ENCODE peak calls at places on chromosomes 7 and 10, in six cellular contexts. D, Q, L, J, T and C are unnamed samples.

GRCh38 chr7:126803060-126803665 is 449.6 kb downstream of the GRM8 start:
- DNase-seq in L (peak), Q (peak), D (peak), T (peak), J (peak), C (peak)

GRCh38 chr10:124403548-124403947 is 15.2 kb downstream of the OAT start:
- DNase-seq in Q (peak), T (peak), L (peak), D (peak), J (peak), C (no peak)

GRCh38 chr7:75711634-75712494 is 26.9 kb downstream of the HIP1 start:
- DNase-seq in L (no peak), D (no peak), T (no peak), Q (no peak), J (no peak), C (no peak)

GRCh38 chr7:43463401-43463980 is 119.4 kb upstream of the STK17A start:
- DNase-seq in L (no peak), J (no peak), T (no peak), D (no peak), Q (no peak), C (no peak)

GRCh38 chr7:107746006-107746405 is 2.1 kb downstream of the CBLL1 start:
- DNase-seq in D (no peak), T (no peak), J (no peak), L (no peak), Q (no peak), C (no peak)

GRCh38 chr7:95012001-95012400 is 104.6 kb downstream of the PPP1R9A start:
- DNase-seq in Q (no peak), T (no peak), J (no peak), L (no peak), D (no peak), C (no peak)

GRCh38 chr7:11593322-11593721 is 238.7 kb downstream of the THSD7A start:
- DNase-seq in D (no peak), T (no peak), L (no peak), Q (no peak), J (no peak), C (no peak)

GRCh38 chr7:150451097-150451793 is 815 bp downstream of the GIMAP8 start:
- DNase-seq in T (no peak), L (no peak), D (peak), J (peak), Q (no peak), C (no peak)

GRCh38 chr7:99456288-99456687 is 9.7 kb downstream of the ATP5MF start:
- DNase-seq in J (no peak), Q (no peak), L (no peak), D (no peak), T (no peak), C (no peak)

GRCh38 chr10:125084191-125085186 is 75.9 kb downstream of the CTBP2 start:
- DNase-seq in D (no peak), J (no peak), T (peak), L (peak), Q (peak), C (no peak)

GRCh38 chr7:15305002-15305600 is 256.7 kb downstream of the AGMO start:
- DNase-seq in T (peak), D (no peak), L (no peak), Q (peak), J (no peak), C (no peak)

GRCh38 chr7:42197391-42197790 is 39.6 kb downstream of the GLI3 start:
- DNase-seq in Q (no peak), D (no peak), L (no peak), T (no peak), J (no peak), C (no peak)

GRCh38 chr7:55342216-55342871 is 22.8 kb upstream of the LANCL2 start:
- DNase-seq in Q (no peak), J (no peak), L (no peak), D (no peak), T (no peak), C (no peak)

GRCh38 chr7:106620034-106620433 is 40.9 kb downstream of the CCDC71L start:
- DNase-seq in Q (no peak), L (no peak), D (no peak), J (no peak), T (no peak), C (no peak)

GRCh38 chr10:35348609-35349388 is 12.5 kb downstream of the CCNY start:
- DNase-seq in L (no peak), D (no peak), Q (no peak), T (peak), J (no peak), C (no peak)

GRCh38 chr7:75958802-75959543 is 35.4 kb downstream of the TMEM120A start:
- DNase-seq in D (no peak), J (no peak), Q (no peak), T (peak), L (no peak), C (no peak)

GRCh38 chr7:117871401-117871777 is 1.9 kb downstream of the CTTNBP2 start:
- DNase-seq in D (no peak), Q (no peak), J (no peak), L (no peak), T (no peak), C (no peak)

GRCh38 chr7:37119296-37119695 is 329.4 kb downstream of the ELMO1 start:
- DNase-seq in T (no peak), J (no peak), D (no peak), L (no peak), Q (no peak), C (no peak)

GRCh38 chr7:158650821-158651225 is 53.8 kb downstream of the NCAPG2 start:
- DNase-seq in L (no peak), Q (no peak), J (no peak), D (no peak), T (no peak), C (no peak)

GRCh38 chr10:9289811-9290210 is 1235.3 kb downstream of the GATA3 start:
- DNase-seq in T (no peak), D (no peak), L (no peak), Q (no peak), J (no peak), C (no peak)

GRCh38 chr7:33351709-33352108 is 222.3 kb downstream of the BBS9 start:
- DNase-seq in J (no peak), D (no peak), T (no peak), Q (no peak), L (peak), C (no peak)

GRCh38 chr10:126508535-126509040 is 120.3 kb upstream of the ADAM12 start:
- DNase-seq in T (no peak), L (no peak), J (no peak), D (no peak), Q (no peak), C (no peak)

GRCh38 chr10:84156768-84157167 is 16.8 kb upstream of the GPR15LG start:
- DNase-seq in L (no peak), D (no peak), Q (no peak), J (no peak), T (no peak), C (no peak)

GRCh38 chr10:126221874-126222273 is 166.4 kb downstream of the ADAM12 start:
- DNase-seq in J (no peak), L (no peak), D (no peak), T (no peak), Q (no peak), C (no peak)

GRCh38 chr7:75892634-75893272 is 13.9 kb downstream of the RHBDD2 start:
- DNase-seq in L (no peak), Q (peak), J (no peak), D (no peak), T (no peak), C (no peak)

GRCh38 chr10:25849971-25850370 is 84.1 kb upstream of the MYO3A start:
- DNase-seq in T (no peak), D (no peak), Q (no peak), L (no peak), J (no peak), C (no peak)

GRCh38 chr10:25851548-25851947 is 82.5 kb upstream of the MYO3A start:
- DNase-seq in J (no peak), L (no peak), Q (no peak), D (no peak), T (no peak), C (no peak)

GRCh38 chr10:25858076-25858475 is 76.0 kb upstream of the MYO3A start:
- DNase-seq in D (no peak), T (no peak), L (no peak), J (no peak), Q (no peak), C (no peak)

GRCh38 chr10:25849268-25849667 is 84.8 kb upstream of the MYO3A start:
- DNase-seq in Q (no peak), T (no peak), D (no peak), L (no peak), J (no peak), C (no peak)

DNA sequence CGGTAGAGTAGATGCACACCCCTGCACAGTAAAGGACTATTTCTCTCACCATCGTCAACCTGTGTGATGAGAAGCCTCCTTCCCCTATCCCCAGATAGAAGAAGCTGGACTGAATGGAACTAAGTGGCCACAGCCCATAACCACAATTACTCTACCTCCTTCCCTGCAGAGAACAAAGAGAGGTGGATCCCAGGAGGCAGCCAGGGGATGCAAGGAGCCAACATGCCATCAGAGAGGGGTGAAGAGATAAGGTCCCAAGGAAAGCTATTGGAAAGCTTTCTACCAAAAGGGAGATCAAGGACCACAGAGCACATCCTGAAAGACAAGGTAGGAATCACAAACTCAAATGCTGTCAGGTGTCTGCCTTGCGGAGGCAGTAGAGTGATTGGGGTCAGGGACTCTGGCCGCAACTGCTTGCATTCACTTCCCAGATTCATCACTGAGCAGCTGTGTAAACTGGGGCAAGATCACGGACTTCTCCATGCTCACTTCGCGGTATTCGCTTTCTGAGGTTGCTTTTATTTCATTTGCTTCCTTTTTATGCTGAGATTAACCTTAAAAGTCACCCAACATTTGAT is 81.6 kb upstream of the MYO3A start:
- DNase-seq in T (no peak), Q (no peak), L (no peak), J (no peak), D (no peak), C (no peak)
- TF ChIP-seq TAF1 in T (no peak), Q (no peak), L (no peak), J (no peak), D (no peak), C (no peak)

GRCh38 chr7:130970196-130970595 is 236.2 kb upstream of the KLF14 start:
- DNase-seq in D (no peak), L (no peak), Q (no peak), T (no peak), J (no peak), C (no peak)
- TF ChIP-seq POLR2A in D (no peak), L (no peak), Q (no peak), T (no peak), J (no peak), C (no peak)

GRCh38 chr10:14608381-14609001 is 166.2 kb downstream of the FAM107B start:
- DNase-seq in T (peak), D (peak), Q (no peak), L (no peak), J (no peak), C (no peak)

GRCh38 chr10:14606633-14607032 is 168.1 kb downstream of the FAM107B start:
- DNase-seq in D (no peak), J (no peak), L (no peak), T (no peak), Q (no peak), C (no peak)

GRCh38 chr10:14611971-14612693 is 162.6 kb downstream of the FAM107B start:
- DNase-seq in J (no peak), L (no peak), T (peak), Q (no peak), D (no peak), C (no peak)

GRCh38 chr10:14605231-14605925 is 169.3 kb downstream of the FAM107B start:
- DNase-seq in T (peak), L (no peak), J (peak), Q (no peak), D (no peak), C (no peak)

GRCh38 chr10:14609178-14609577 is 165.5 kb downstream of the FAM107B start:
- DNase-seq in L (no peak), Q (no peak), J (no peak), T (no peak), D (no peak), C (no peak)
- TF ChIP-seq TAF1 in L (no peak), Q (no peak), J (no peak), T (no peak), D (no peak), C (no peak)

DNA sequence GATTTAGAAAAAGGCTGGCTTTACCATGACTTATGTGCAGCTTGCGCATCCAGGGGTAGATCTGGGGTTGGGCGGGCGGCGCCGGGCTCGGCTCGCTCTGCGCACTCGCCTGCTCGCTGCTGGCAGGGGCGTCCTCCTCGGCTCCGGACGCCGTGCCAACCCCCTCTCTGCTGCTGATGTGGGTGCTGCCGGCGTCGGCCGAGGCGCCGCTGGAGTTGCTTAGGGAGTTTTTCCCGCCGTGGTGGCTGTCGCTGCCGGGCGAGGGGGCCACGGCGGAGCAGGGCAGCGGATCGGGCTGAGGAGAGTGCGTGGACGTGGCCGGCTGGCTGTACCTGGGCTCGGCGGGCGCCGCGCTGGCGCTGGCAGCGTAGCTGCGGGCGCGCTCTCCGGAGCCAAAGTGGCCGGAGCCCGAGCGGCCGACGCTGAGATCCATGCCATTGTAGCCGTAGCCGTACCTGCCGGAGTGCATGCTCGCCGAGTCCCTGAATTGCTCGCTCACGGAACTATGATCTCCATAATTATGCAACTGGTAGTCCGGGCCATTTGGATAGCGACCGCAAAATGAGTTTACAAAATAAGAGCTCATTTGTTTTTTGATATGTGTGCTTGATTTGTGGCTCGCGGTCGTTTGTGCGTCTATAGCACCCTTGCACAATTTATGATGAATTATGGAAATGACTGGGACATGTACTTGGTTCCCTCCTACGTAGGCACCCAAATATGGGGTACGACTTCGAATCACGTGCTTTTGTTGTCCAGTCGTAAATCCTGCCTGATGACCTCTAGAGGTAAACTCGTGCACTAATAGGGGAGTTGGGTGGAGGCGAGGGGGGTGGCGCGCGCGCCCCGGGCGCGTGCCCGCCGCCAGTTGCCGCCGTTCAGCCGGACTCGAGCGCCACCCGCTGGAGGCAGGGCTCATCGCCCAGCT is at the start of gene HOXA5:
- DNase-seq in D (no peak), L (peak), Q (no peak), J (no peak), T (peak), C (no peak)
- TF ChIP-seq POLR2A in D (no peak), L (no peak), Q (no peak), J (no peak), T (peak), C (no peak)

DNA sequence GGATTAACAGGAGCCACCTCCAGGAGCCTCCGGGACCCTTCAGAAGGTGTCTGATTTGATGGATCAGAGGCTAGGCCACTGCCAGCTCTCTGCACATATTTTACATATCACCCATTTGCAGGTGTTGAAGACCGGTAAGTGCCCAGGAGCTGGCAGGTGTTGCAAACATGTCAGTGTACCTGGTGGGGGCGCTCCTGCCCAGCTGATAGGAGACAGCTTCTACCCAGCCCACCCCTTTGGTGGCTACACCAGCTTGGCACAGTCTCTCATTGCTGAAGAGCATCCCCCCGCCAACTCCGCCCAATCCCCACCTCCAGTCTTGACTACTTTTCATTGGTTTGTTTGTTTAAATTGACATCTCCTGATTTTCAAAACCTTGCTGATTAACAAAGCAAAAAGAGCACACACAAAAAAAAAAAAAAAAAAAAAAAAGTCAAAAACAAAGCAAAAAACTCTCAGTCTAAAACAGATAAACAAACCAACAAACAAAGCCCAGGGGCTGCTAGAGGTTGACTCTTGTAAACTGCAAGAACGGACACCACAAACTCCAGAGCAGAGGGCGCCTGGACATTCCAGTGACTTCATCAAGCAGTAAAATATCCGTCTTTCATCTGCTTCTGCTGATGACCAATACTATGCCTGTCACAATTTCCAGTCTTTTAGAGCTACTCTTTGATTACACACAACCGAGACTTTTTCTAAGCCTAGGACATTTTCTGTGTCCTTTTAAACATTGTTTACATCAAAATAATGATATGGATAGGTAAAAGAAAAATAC is 275.3 kb downstream of the NRG3 start:
- DNase-seq in Q (no peak), L (peak), J (no peak), T (no peak), D (no peak), C (no peak)
- TF ChIP-seq TAF1 in Q (no peak), L (no peak), J (no peak), T (no peak), D (no peak), C (no peak)

GRCh38 chr10:45596556-45596955 is 76.0 kb downstream of the ZFAND4 start:
- DNase-seq in D (no peak), L (no peak), Q (no peak), T (no peak), J (no peak), C (no peak)

GRCh38 chr10:45592926-45593325 is 79.6 kb downstream of the ZFAND4 start:
- DNase-seq in L (no peak), Q (no peak), D (no peak), J (no peak), T (no peak), C (no peak)

GRCh38 chr10:45592432-45592831 is 80.1 kb downstream of the ZFAND4 start:
- DNase-seq in Q (no peak), J (no peak), L (no peak), D (no peak), T (no peak), C (no peak)

GRCh38 chr10:45593938-45594275 is 78.7 kb downstream of the ZFAND4 start:
- DNase-seq in J (no peak), D (no peak), T (no peak), L (no peak), Q (no peak), C (no peak)

DNA sequence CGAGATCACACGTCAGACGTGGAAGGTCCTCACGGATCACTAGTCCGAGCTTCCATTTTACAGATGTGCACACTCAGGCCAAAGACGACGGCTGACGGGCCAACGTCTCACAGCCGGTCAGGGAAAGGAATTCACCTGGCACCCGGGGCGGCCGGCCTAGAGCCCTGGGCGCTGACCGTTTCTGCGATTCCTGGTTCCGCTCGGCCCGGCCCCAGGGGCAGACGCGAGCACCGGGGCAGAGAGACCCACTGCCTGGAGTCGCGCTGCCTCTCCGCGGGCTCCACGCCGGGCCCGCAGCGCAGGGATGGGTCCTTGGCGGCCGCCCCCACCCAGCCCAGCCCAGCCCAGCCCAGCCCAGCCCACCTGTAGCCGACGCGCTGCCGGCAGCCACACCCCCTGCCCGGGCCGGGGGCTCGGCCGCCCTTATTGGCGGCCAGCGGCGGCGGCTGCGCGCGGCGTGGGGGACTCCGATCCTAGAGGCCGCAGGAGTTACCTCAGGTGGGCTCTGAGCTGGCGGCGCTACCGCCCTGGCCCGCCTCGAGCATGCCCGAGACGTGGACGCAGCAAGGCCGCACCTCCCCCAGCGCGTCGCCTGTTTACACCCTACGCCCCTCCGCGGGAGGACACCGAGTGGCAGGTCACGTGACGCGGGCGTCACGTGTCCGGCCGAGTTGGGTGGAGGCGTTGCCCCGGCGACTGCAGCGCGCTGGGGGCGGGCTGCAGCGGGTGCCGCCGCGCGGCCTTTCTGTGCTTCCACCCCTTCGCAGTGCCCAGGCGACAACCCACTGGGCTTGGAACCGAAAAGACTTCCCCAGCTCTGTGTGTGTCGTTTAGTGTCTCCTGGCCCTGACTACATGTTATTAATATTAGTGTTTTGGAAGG is 78.1 kb downstream of the ZFAND4 start:
- DNase-seq in Q (peak), J (peak), T (peak), D (peak), L (peak), C (peak)
- TF ChIP-seq POLR2A in Q (peak), J (peak), T (peak), D (peak), L (peak), C (peak)